ENCODE peak calls at places on chromosomes 11 and 22, in seven cellular contexts. L is effector CD4-positive, alpha-beta T cell; X is amniotic epithelial cell; Q is stimulated activated CD8-positive, alpha-beta memory T cell treated with anti-CD3 and anti-CD28 coated beads, Interleukin-4, amount 100 ng/mL, for 1 hour; Y is cardiac septum; W is Right ventricle myocardium superior; B is NCI-H1436. P is an unnamed sample.

GRCh38 chr22:30245181-30245984 is 1.2 kb downstream of the LIF start:
- DNase-seq in L (no peak), X (no peak), Q (no peak), Y (no peak), W (no peak), B (no peak), P (no peak)

GRCh38 chr11:19345519-19345847 is 104.7 kb upstream of the E2F8 start:
- DNase-seq in L (no peak), X (no peak), Q (no peak), Y (no peak), W (peak; percentile 54), B (peak; percentile 17), P (no peak)

GRCh38 chr22:33361581-33361980 is 303.4 kb upstream of the SYN3 start:
- DNase-seq in L (no peak), X (no peak), Q (no peak), Y (no peak), W (no peak), B (no peak), P (peak; percentile 53)

GRCh38 chr11:11813288-11813962 is 28.3 kb upstream of the USP47 start:
- DNase-seq in L (no peak), X (peak; percentile 95), Q (no peak), Y (no peak), W (no peak), B (no peak), P (peak; percentile 96)

GRCh38 chr11:12185914-12186313 is 75.5 kb downstream of the MICAL2 start:
- DNase-seq in L (no peak), X (peak; percentile 85), Q (no peak), Y (no peak), W (peak; percentile 45), B (no peak), P (peak; percentile 93)

GRCh38 chr11:24575392-24575791 is 78.5 kb downstream of the LUZP2 start:
- DNase-seq in L (no peak), X (peak; percentile 62), Q (no peak), Y (no peak), W (no peak), B (no peak), P (no peak)

GRCh38 chr22:23536821-23537345 is 43.2 kb downstream of the IGLL1 start:
- DNase-seq in L (no peak), X (no peak), Q (no peak), Y (no peak), W (no peak), B (no peak), P (no peak)

GRCh38 chr11:71240865-71241691 is 11.3 kb downstream of the SHANK2 start:
- DNase-seq in L (no peak), X (peak; percentile 97), Q (no peak), Y (no peak), W (peak; percentile 63), B (peak; percentile 69), P (peak; percentile 99)

GRCh38 chr22:29882716-29883044 is 294 bp upstream of the MTMR3 start:
- DNase-seq in L (no peak), X (no peak), Q (no peak), Y (no peak), W (no peak), B (no peak), P (no peak)

GRCh38 chr11:105912666-105913065 is 109.4 kb downstream of the MSANTD4 start:
- DNase-seq in L (no peak), X (no peak), Q (no peak), Y (no peak), W (no peak), B (no peak), P (no peak)

GRCh38 chr22:26672590-26673468 is 15.4 kb downstream of the MIAT start:
- DNase-seq in L (peak; percentile 84), X (peak; percentile 96), Q (peak; percentile 84), Y (peak; percentile 96), W (peak; percentile 92), B (peak; percentile 95), P (peak; percentile 97)

GRCh38 chr22:20299736-20300136 is 20.1 kb downstream of the DGCR6L start:
- DNase-seq in L (no peak), X (peak; percentile 45), Q (no peak), Y (no peak), W (peak; percentile 55), B (peak; percentile 29), P (peak; percentile 10)

GRCh38 chr11:93476796-93477195 is 66.4 kb downstream of the SMCO4 start:
- DNase-seq in L (no peak), X (peak; percentile 54), Q (no peak), Y (no peak), W (no peak), B (no peak), P (peak; percentile 68)

GRCh38 chr11:32002311-32002710 is 88.6 kb upstream of the RCN1 start:
- DNase-seq in L (no peak), X (no peak), Q (no peak), Y (no peak), W (no peak), B (no peak), P (no peak)

GRCh38 chr11:133934599-133935550 is 21.9 kb downstream of the IGSF9B start:
- DNase-seq in L (no peak), X (peak; percentile 26), Q (no peak), Y (peak; percentile 88), W (peak; percentile 73), B (peak; percentile 2), P (no peak)

GRCh38 chr11:127056338-127056971 is 55.9 kb upstream of the KIRREL3 start:
- DNase-seq in L (no peak), X (no peak), Q (no peak), Y (no peak), W (no peak), B (no peak), P (no peak)

GRCh38 chr11:112730591-112730990 is 230.6 kb upstream of the NCAM1 start:
- DNase-seq in L (no peak), X (no peak), Q (no peak), Y (no peak), W (no peak), B (no peak), P (no peak)

GRCh38 chr11:103806130-103806900 is 230.1 kb upstream of the DDI1 start:
- DNase-seq in L (no peak), X (peak; percentile 67), Q (no peak), Y (no peak), W (no peak), B (no peak), P (peak; percentile 78)

GRCh38 chr11:16976360-16976759 is 37.9 kb downstream of the PLEKHA7 start:
- DNase-seq in L (no peak), X (no peak), Q (no peak), Y (no peak), W (no peak), B (no peak), P (no peak)

GRCh38 chr22:36733271-36733670 is 29.7 kb upstream of the CACNG2 start:
- DNase-seq in L (no peak), X (no peak), Q (no peak), Y (peak; percentile 9), W (no peak), B (no peak), P (no peak)

GRCh38 chr22:18076060-18076497 is 1.7 kb upstream of the PEX26 start:
- DNase-seq in L (peak; percentile 47), X (peak; percentile 85), Q (no peak), Y (peak; percentile 70), W (peak; percentile 70), B (peak; percentile 82), P (peak; percentile 89)

GRCh38 chr11:70065318-70066135 is 12.6 kb upstream of the ANO1 start:
- DNase-seq in L (no peak), X (no peak), Q (no peak), Y (no peak), W (no peak), B (no peak), P (no peak)

GRCh38 chr11:128734439-128735224 is 40.8 kb downstream of the FLI1 start:
- DNase-seq in L (no peak), X (no peak), Q (no peak), Y (no peak), W (peak; percentile 71), B (no peak), P (no peak)

GRCh38 chr11:31560842-31561476 is 51.4 kb downstream of the ELP4 start:
- DNase-seq in L (no peak), X (no peak), Q (no peak), Y (no peak), W (no peak), B (no peak), P (no peak)

GRCh38 chr22:49103314-49104052 is 724.2 kb downstream of the BRD1 start:
- DNase-seq in L (no peak), X (no peak), Q (no peak), Y (peak; percentile 41), W (no peak), B (peak; percentile 57), P (no peak)

GRCh38 chr11:128299132-128299726 is 288.1 kb downstream of the ETS1 start:
- DNase-seq in L (no peak), X (peak; percentile 72), Q (no peak), Y (no peak), W (no peak), B (no peak), P (peak; percentile 93)

GRCh38 chr11:3164138-3164539 is 971 bp downstream of the OSBPL5 start:
- DNase-seq in L (no peak), X (no peak), Q (no peak), Y (peak; percentile 69), W (peak; percentile 42), B (no peak), P (no peak)

GRCh38 chr11:43393765-43394355 is 35.1 kb downstream of the TTC17 start:
- DNase-seq in L (no peak), X (peak; percentile 68), Q (no peak), Y (no peak), W (peak; percentile 57), B (no peak), P (no peak)

GRCh38 chr11:66467756-66468155 is 1.1 kb downstream of the PELI3 start:
- DNase-seq in L (no peak), X (no peak), Q (no peak), Y (no peak), W (peak; percentile 67), B (peak; percentile 11), P (no peak)

GRCh38 chr11:61830318-61831105 is 2.4 kb downstream of the FADS2 start:
- DNase-seq in L (no peak), X (peak; percentile 64), Q (no peak), Y (no peak), W (no peak), B (no peak), P (no peak)

GRCh38 chr11:131815631-131816030 is 445.2 kb downstream of the NTM start:
- DNase-seq in L (no peak), X (peak; percentile 35), Q (no peak), Y (no peak), W (no peak), B (no peak), P (no peak)

GRCh38 chr11:29119691-29120328 is 897.0 kb downstream of the KCNA4 start:
- DNase-seq in L (no peak), X (peak; percentile 94), Q (no peak), Y (no peak), W (no peak), B (no peak), P (peak; percentile 97)

GRCh38 chr11:121105063-121105480 is 4.0 kb downstream of the TECTA start:
- DNase-seq in L (no peak), X (peak; percentile 35), Q (no peak), Y (no peak), W (peak; percentile 52), B (no peak), P (peak; percentile 14)

P was measured in mesenchymal stem cell.